ENCODE peak calls at places on chromosomes 12 and 14, in five cellular contexts. One of them, this sample, is unnamed.

GRCh38 chr12:100266163-100266801 is 597 bp downstream of the DEPDC4 start:
- DNase-seq in IMR-90: no peak
- DNase-seq in A549: no peak
- DNase-seq in HepG2: no peak
- DNase-seq in K562: no peak
- DNase-seq in this sample: no peak

GRCh38 chr12:33546004-33546403 is 106.4 kb upstream of the SYT10 start:
- DNase-seq in IMR-90: no peak
- DNase-seq in A549: no peak
- DNase-seq in HepG2: no peak
- DNase-seq in K562: no peak
- DNase-seq in this sample: no peak

GRCh38 chr14:64855732-64856527 is 23.8 kb downstream of the SPTB start:
- DNase-seq in IMR-90: no peak
- DNase-seq in A549: no peak
- DNase-seq in HepG2: no peak
- DNase-seq in K562: no peak
- DNase-seq in this sample: no peak

GRCh38 chr14:59332727-59333126 is 132.5 kb downstream of the GPR135 start:
- DNase-seq in IMR-90: peak
- DNase-seq in A549: peak
- DNase-seq in HepG2: no peak
- DNase-seq in K562: no peak
- DNase-seq in this sample: no peak

GRCh38 chr14:95431199-95432145 is 85.0 kb downstream of the SYNE3 start:
- DNase-seq in IMR-90: peak
- DNase-seq in A549: peak
- DNase-seq in HepG2: no peak
- DNase-seq in K562: peak
- DNase-seq in this sample: no peak

GRCh38 chr12:65998031-65998430 is 132.5 kb downstream of the LLPH start:
- DNase-seq in IMR-90: no peak
- DNase-seq in A549: no peak
- DNase-seq in HepG2: no peak
- DNase-seq in K562: no peak
- DNase-seq in this sample: no peak

GRCh38 chr12:56581418-56582145 is 48.5 kb downstream of the BAZ2A start:
- DNase-seq in IMR-90: peak
- DNase-seq in A549: no peak
- DNase-seq in HepG2: peak
- DNase-seq in K562: peak
- DNase-seq in this sample: peak

GRCh38 chr12:81077329-81077685 is 572 bp upstream of the ACSS3 start:
- DNase-seq in IMR-90: no peak
- DNase-seq in A549: no peak
- DNase-seq in HepG2: peak
- DNase-seq in K562: no peak
- DNase-seq in this sample: no peak

GRCh38 chr14:44462372-44462771 is 44.7 kb downstream of the FSCB start:
- DNase-seq in IMR-90: no peak
- DNase-seq in A549: no peak
- DNase-seq in HepG2: no peak
- DNase-seq in K562: no peak
- DNase-seq in this sample: no peak

GRCh38 chr14:94066089-94066676 is 14.8 kb downstream of the DDX24 start:
- DNase-seq in IMR-90: no peak
- DNase-seq in A549: peak
- DNase-seq in HepG2: peak
- DNase-seq in K562: no peak
- DNase-seq in this sample: no peak

GRCh38 chr12:123889000-123889399 is 83.6 kb downstream of the CCDC92 start:
- DNase-seq in IMR-90: no peak
- DNase-seq in A549: no peak
- DNase-seq in HepG2: no peak
- DNase-seq in K562: no peak
- DNase-seq in this sample: no peak

GRCh38 chr12:75699728-75700496 is 188.5 kb upstream of the KRR1 start:
- DNase-seq in IMR-90: peak
- DNase-seq in A549: no peak
- DNase-seq in HepG2: no peak
- DNase-seq in K562: no peak
- DNase-seq in this sample: no peak

GRCh38 chr14:46048127-46048526 is 603.5 kb downstream of the RPL10L start:
- DNase-seq in IMR-90: peak
- DNase-seq in A549: peak
- DNase-seq in HepG2: peak
- DNase-seq in K562: no peak
- DNase-seq in this sample: peak

GRCh38 chr14:45686771-45687170 is 433.8 kb upstream of the MIS18BP1 start:
- DNase-seq in IMR-90: peak
- DNase-seq in A549: no peak
- DNase-seq in HepG2: no peak
- DNase-seq in K562: no peak
- DNase-seq in this sample: no peak

GRCh38 chr12:104230704-104231103 is 15.1 kb downstream of the TXNRD1 start:
- DNase-seq in IMR-90: no peak
- DNase-seq in A549: no peak
- DNase-seq in HepG2: no peak
- DNase-seq in K562: no peak
- DNase-seq in this sample: no peak

GRCh38 chr14:105999361-106000028 is 473.1 kb downstream of the TMEM121 start:
- DNase-seq in IMR-90: no peak
- DNase-seq in A549: peak
- DNase-seq in HepG2: peak
- DNase-seq in K562: peak
- DNase-seq in this sample: no peak

GRCh38 chr12:2925322-2925995 is 33.7 kb upstream of the TEAD4 start:
- DNase-seq in IMR-90: peak
- DNase-seq in A549: no peak
- DNase-seq in HepG2: no peak
- DNase-seq in K562: no peak
- DNase-seq in this sample: no peak

GRCh38 chr12:57983150-57983857 is 41.9 kb downstream of the ATP23 start:
- DNase-seq in IMR-90: peak
- DNase-seq in A549: peak
- DNase-seq in HepG2: peak
- DNase-seq in K562: no peak
- DNase-seq in this sample: no peak

GRCh38 chr12:26122681-26123481 is 2.0 kb downstream of the BHLHE41 start:
- DNase-seq in IMR-90: peak
- DNase-seq in A549: peak
- DNase-seq in HepG2: no peak
- DNase-seq in K562: no peak
- DNase-seq in this sample: no peak

GRCh38 chr12:106204312-106204711 is 43.5 kb downstream of the CKAP4 start:
- DNase-seq in IMR-90: no peak
- DNase-seq in A549: no peak
- DNase-seq in HepG2: no peak
- DNase-seq in K562: no peak
- DNase-seq in this sample: no peak

GRCh38 chr12:1443421-1444141 is 150.8 kb downstream of the FBXL14 start:
- DNase-seq in IMR-90: peak
- DNase-seq in A549: no peak
- DNase-seq in HepG2: no peak
- DNase-seq in K562: no peak
- DNase-seq in this sample: no peak

GRCh38 chr12:25553083-25553482 is at the start of gene LMNTD1:
- DNase-seq in IMR-90: peak
- DNase-seq in A549: no peak
- DNase-seq in HepG2: no peak
- DNase-seq in K562: no peak
- DNase-seq in this sample: no peak

GRCh38 chr12:38159591-38160317 is 156.8 kb upstream of the ALG10B start:
- DNase-seq in IMR-90: no peak
- DNase-seq in A549: no peak
- DNase-seq in HepG2: no peak
- DNase-seq in K562: no peak
- DNase-seq in this sample: no peak

GRCh38 chr12:130977046-130977758 is 23.5 kb downstream of the ADGRD1 start:
- DNase-seq in IMR-90: no peak
- DNase-seq in A549: no peak
- DNase-seq in HepG2: no peak
- DNase-seq in K562: no peak
- DNase-seq in this sample: no peak

GRCh38 chr14:81246561-81247270 is 26.0 kb upstream of the GTF2A1 start:
- DNase-seq in IMR-90: no peak
- DNase-seq in A549: no peak
- DNase-seq in HepG2: no peak
- DNase-seq in K562: no peak
- DNase-seq in this sample: no peak

GRCh38 chr12:53652366-53652765 is 23.5 kb downstream of the ATP5MC2 start:
- DNase-seq in IMR-90: peak
- DNase-seq in A549: no peak
- DNase-seq in HepG2: no peak
- DNase-seq in K562: no peak
- DNase-seq in this sample: no peak

GRCh38 chr14:58488550-58488949 is 61.0 kb downstream of the KIAA0586 start:
- DNase-seq in IMR-90: peak
- DNase-seq in A549: no peak
- DNase-seq in HepG2: no peak
- DNase-seq in K562: no peak
- DNase-seq in this sample: no peak

GRCh38 chr14:98847520-98848468 is 424.2 kb downstream of the BCL11B start:
- DNase-seq in IMR-90: no peak
- DNase-seq in A549: no peak
- DNase-seq in HepG2: peak
- DNase-seq in K562: no peak
- DNase-seq in this sample: no peak

GRCh38 chr14:103520657-103521437 is 1.8 kb downstream of the CKB start:
- DNase-seq in IMR-90: peak
- DNase-seq in A549: peak
- DNase-seq in HepG2: no peak
- DNase-seq in K562: peak
- DNase-seq in this sample: no peak

GRCh38 chr14:103522028-103522581 is 525 bp downstream of the CKB start:
- DNase-seq in IMR-90: no peak
- DNase-seq in A549: no peak
- DNase-seq in HepG2: no peak
- DNase-seq in K562: peak
- DNase-seq in this sample: no peak

GRCh38 chr14:103522649-103523582 is at the start of gene CKB:
- DNase-seq in IMR-90: peak
- DNase-seq in A549: peak
- DNase-seq in HepG2: no peak
- DNase-seq in K562: peak
- DNase-seq in this sample: no peak

GRCh38 chr14:103520269-103520656 is 2.4 kb downstream of the CKB start:
- DNase-seq in IMR-90: no peak
- DNase-seq in A549: no peak
- DNase-seq in HepG2: no peak
- DNase-seq in K562: no peak
- DNase-seq in this sample: no peak

DNA sequence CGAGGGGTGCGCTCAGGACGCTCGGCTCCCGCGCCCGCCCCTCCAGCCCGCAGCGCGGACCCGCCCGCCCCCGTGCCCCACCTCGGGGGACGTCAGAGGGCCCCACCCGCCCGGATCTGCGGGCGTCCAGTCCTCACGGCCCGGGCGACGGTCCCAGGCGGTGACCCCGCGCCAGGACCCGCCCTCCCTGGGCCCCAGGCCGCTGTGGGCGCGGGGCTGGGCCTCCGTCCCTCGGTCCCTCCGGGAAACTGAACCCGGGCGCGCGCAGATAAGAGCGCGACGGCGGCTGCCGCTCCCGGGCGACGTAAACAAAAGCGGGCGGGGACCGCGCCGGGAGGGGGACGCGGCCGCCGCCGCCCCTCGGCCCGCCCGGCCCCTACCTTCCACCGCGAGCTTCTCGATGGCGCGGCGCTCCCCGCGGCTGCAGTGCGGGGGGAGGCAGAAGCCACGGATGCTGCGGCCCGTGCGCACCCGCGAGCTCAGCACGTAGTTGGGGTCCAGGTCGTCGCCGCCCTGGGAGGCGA is 1.1 kb downstream of the CKB start:
- DNase-seq in IMR-90: no peak
- DNase-seq in A549: no peak
- DNase-seq in HepG2: no peak
- DNase-seq in K562: peak
- DNase-seq in this sample: no peak
- TF ChIP-seq POLR2A in IMR-90: no peak
- TF ChIP-seq POLR2A in A549: no peak
- TF ChIP-seq POLR2A in HepG2: no peak
- TF ChIP-seq POLR2A in K562: no peak
- TF ChIP-seq POLR2A in this sample: no peak

GRCh38 chr14:22979748-22980392 is 2.5 kb downstream of the AJUBA start:
- DNase-seq in IMR-90: no peak
- DNase-seq in A549: peak
- DNase-seq in HepG2: peak
- DNase-seq in K562: no peak
- DNase-seq in this sample: no peak

GRCh38 chr14:22982477-22983245 is at the start of gene AJUBA:
- DNase-seq in IMR-90: peak
- DNase-seq in A549: peak
- DNase-seq in HepG2: peak
- DNase-seq in K562: peak
- DNase-seq in this sample: no peak

GRCh38 chr14:22982013-22982476 is 306 bp downstream of the AJUBA start:
- DNase-seq in IMR-90: no peak
- DNase-seq in A549: peak
- DNase-seq in HepG2: no peak
- DNase-seq in K562: no peak
- DNase-seq in this sample: no peak

GRCh38 chr14:22980672-22981089 is 1.7 kb downstream of the AJUBA start:
- DNase-seq in IMR-90: peak
- DNase-seq in A549: peak
- DNase-seq in HepG2: peak
- DNase-seq in K562: no peak
- DNase-seq in this sample: no peak

GRCh38 chr14:22981090-22982012 is 1.0 kb downstream of the AJUBA start:
- DNase-seq in IMR-90: no peak
- DNase-seq in A549: peak
- DNase-seq in HepG2: no peak
- DNase-seq in K562: no peak
- DNase-seq in this sample: no peak
- TF ChIP-seq BHLHE40 in IMR-90: no peak
- TF ChIP-seq BHLHE40 in A549: no peak
- TF ChIP-seq BHLHE40 in HepG2: peak
- TF ChIP-seq BHLHE40 in K562: no peak
- TF ChIP-seq BHLHE40 in this sample: no peak

GRCh38 chr12:5923043-5923605 is 21.9 kb downstream of the ANO2 start:
- DNase-seq in IMR-90: no peak
- DNase-seq in A549: no peak
- DNase-seq in HepG2: no peak
- DNase-seq in K562: no peak
- DNase-seq in this sample: no peak
- TF ChIP-seq POLR2A in IMR-90: no peak
- TF ChIP-seq POLR2A in A549: no peak
- TF ChIP-seq POLR2A in HepG2: no peak
- TF ChIP-seq POLR2A in K562: no peak
- TF ChIP-seq POLR2A in this sample: no peak

DNA sequence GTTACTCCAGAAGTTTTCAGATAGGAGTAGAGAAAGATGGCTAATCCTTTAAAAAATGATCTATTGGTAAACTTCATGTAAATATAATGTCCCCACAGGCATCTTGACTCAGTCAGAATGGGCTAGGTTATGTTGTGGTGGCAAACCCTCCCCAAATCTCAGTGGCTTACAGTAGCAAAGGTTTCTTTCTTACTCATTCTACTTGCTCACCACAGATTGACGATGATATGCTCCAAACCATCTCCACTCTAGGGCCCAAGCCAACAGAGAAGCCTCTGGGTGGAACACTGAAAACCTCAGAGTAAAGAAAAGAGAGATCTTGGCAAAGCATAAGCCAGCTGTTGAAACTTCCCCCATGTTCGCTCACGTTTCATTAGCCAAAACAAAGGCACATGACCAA is 146.4 kb downstream of the EMP1 start:
- DNase-seq in IMR-90: no peak
- DNase-seq in A549: no peak
- DNase-seq in HepG2: no peak
- DNase-seq in K562: no peak
- DNase-seq in this sample: no peak
- TF ChIP-seq BHLHE40 in IMR-90: no peak
- TF ChIP-seq BHLHE40 in A549: no peak
- TF ChIP-seq BHLHE40 in HepG2: no peak
- TF ChIP-seq BHLHE40 in K562: no peak
- TF ChIP-seq BHLHE40 in this sample: no peak